ENCODE peak calls at places on chromosomes 13 and 19, in ten cellular contexts. E, S, K, M, C, V, Y, G, B and Z are unnamed samples.

GRCh38 chr13:35781661-35782060 is 305.2 kb upstream of the MAB21L1 start:
- DNase-seq in K (no peak), B (no peak), E (no peak), S (no peak), M (no peak), V (no peak), C (no peak), Y (no peak), G (no peak), Z (no peak)

GRCh38 chr19:5152013-5152763 is 183.3 kb downstream of the KDM4B start:
- DNase-seq in Y (no peak), B (no peak), K (peak), S (no peak), E (no peak), M (no peak), C (no peak), G (no peak), V (no peak), Z (no peak)

GRCh38 chr13:62879071-62879470 is 1463.4 kb upstream of the PCDH20 start:
- DNase-seq in E (peak), K (no peak), V (no peak), S (no peak), C (peak), G (peak), M (no peak), B (peak), Y (no peak), Z (no peak)

GRCh38 chr13:66950666-66951065 is 279.5 kb downstream of the PCDH9 start:
- DNase-seq in Y (no peak), M (no peak), E (no peak), G (no peak), K (no peak), C (no peak), V (no peak), S (no peak), B (no peak), Z (no peak)

GRCh38 chr13:23629566-23630272 is 59.5 kb downstream of the TNFRSF19 start:
- DNase-seq in S (no peak), G (no peak), E (no peak), K (no peak), C (no peak), B (no peak), M (no peak), V (no peak), Y (no peak), Z (no peak)

GRCh38 chr13:73168226-73168992 is 109.6 kb downstream of the KLF5 start:
- DNase-seq in Y (no peak), M (peak), E (peak), V (no peak), K (no peak), B (peak), C (peak), G (no peak), S (no peak), Z (no peak)

GRCh38 chr13:54449922-54450321 is 1421.3 kb downstream of the OLFM4 start:
- DNase-seq in C (no peak), S (no peak), V (no peak), B (no peak), G (no peak), Y (no peak), K (no peak), E (no peak), M (peak), Z (no peak)

GRCh38 chr13:110300090-110300815 is 6.7 kb downstream of the COL4A1 start:
- DNase-seq in V (no peak), Y (no peak), G (no peak), C (no peak), B (peak), E (peak), S (no peak), M (no peak), K (no peak), Z (no peak)

GRCh38 chr13:99749627-99750026 is 221.9 kb downstream of the ZIC5 start:
- DNase-seq in K (no peak), B (no peak), G (no peak), C (no peak), Y (no peak), V (no peak), M (no peak), S (no peak), E (no peak), Z (no peak)

GRCh38 chr19:39299404-39299803 is 3.2 kb downstream of the IFNL1 start:
- DNase-seq in G (no peak), S (no peak), Y (no peak), C (no peak), V (no peak), M (no peak), E (no peak), K (no peak), B (no peak), Z (no peak)

GRCh38 chr19:9808855-9809646 is 9.8 kb downstream of the FBXL12 start:
- DNase-seq in E (no peak), K (no peak), Y (no peak), M (no peak), V (no peak), G (no peak), B (no peak), C (no peak), S (no peak), Z (no peak)

GRCh38 chr19:1047696-1048147 is 7.8 kb downstream of the ABCA7 start:
- DNase-seq in E (no peak), C (no peak), V (peak), K (no peak), Y (no peak), S (no peak), M (no peak), G (no peak), B (no peak), Z (no peak)

GRCh38 chr19:1608414-1609391 is 3.4 kb upstream of the UQCR11 start:
- DNase-seq in G (no peak), M (no peak), K (no peak), C (peak), E (no peak), Y (no peak), B (no peak), V (no peak), S (no peak), Z (no peak)

GRCh38 chr19:2049741-2050348 is 1.2 kb downstream of the MKNK2 start:
- DNase-seq in Y (peak), B (peak), E (peak), M (peak), K (peak), C (peak), S (peak), G (no peak), V (peak), Z (no peak)

GRCh38 chr13:93029536-93029935 is 197.1 kb upstream of the GPC6 start:
- DNase-seq in V (no peak), S (no peak), E (no peak), K (no peak), M (peak), C (peak), Y (no peak), B (peak), G (no peak), Z (no peak)

GRCh38 chr13:32117696-32118095 is 86.1 kb downstream of the FRY start:
- DNase-seq in C (no peak), G (no peak), B (no peak), K (peak), S (no peak), Y (no peak), M (no peak), E (no peak), V (no peak), Z (no peak)

GRCh38 chr19:19538077-19538764 is at the start of gene CILP2:
- DNase-seq in V (peak), G (no peak), Y (no peak), B (no peak), C (peak), M (no peak), E (no peak), S (no peak), K (peak), Z (no peak)

GRCh38 chr13:97629601-97630272 is 195.8 kb downstream of the RAP2A start:
- DNase-seq in S (no peak), Y (no peak), V (no peak), B (no peak), E (no peak), G (no peak), M (no peak), C (no peak), K (no peak), Z (no peak)

GRCh38 chr13:22082437-22083100 is 411.7 kb downstream of the FGF9 start:
- DNase-seq in B (no peak), M (no peak), Y (no peak), E (no peak), V (no peak), S (no peak), K (no peak), G (no peak), C (no peak), Z (no peak)

GRCh38 chr13:42384265-42384664 is 112.3 kb downstream of the AKAP11 start:
- DNase-seq in C (no peak), E (no peak), B (peak), Y (no peak), S (no peak), K (no peak), V (no peak), M (peak), G (no peak), Z (no peak)

GRCh38 chr19:11530432-11530831 is 1.5 kb upstream of the ECSIT start:
- DNase-seq in M (peak), S (peak), B (peak), E (no peak), G (peak), V (peak), Y (no peak), C (peak), K (peak), Z (peak)

GRCh38 chr19:2624537-2625091 is 77.9 kb downstream of the GNG7 start:
- DNase-seq in Y (no peak), G (no peak), B (no peak), K (no peak), V (no peak), S (peak), C (peak), M (no peak), E (no peak), Z (no peak)

GRCh38 chr19:57050863-57051262 is 68.9 kb upstream of the USP29 start:
- DNase-seq in B (no peak), M (no peak), E (no peak), G (no peak), C (no peak), K (no peak), V (no peak), Y (no peak), S (no peak), Z (no peak)

GRCh38 chr19:35716735-35716984 is 1.1 kb upstream of the KMT2B start:
- DNase-seq in C (no peak), S (no peak), B (no peak), Y (no peak), M (no peak), E (no peak), V (no peak), K (no peak), G (no peak), Z (peak)

GRCh38 chr19:28532765-28533341 is 680.1 kb downstream of the UQCRFS1 start:
- DNase-seq in M (no peak), B (no peak), V (no peak), E (no peak), Y (no peak), C (no peak), S (no peak), G (no peak), K (no peak), Z (no peak)

GRCh38 chr19:28531979-28532378 is 681.0 kb downstream of the UQCRFS1 start:
- DNase-seq in K (no peak), M (no peak), S (no peak), V (no peak), E (no peak), B (no peak), Y (no peak), C (no peak), G (no peak), Z (no peak)

GRCh38 chr19:28534740-28535351 is 678.1 kb downstream of the UQCRFS1 start:
- DNase-seq in G (no peak), K (no peak), Y (no peak), E (no peak), M (no peak), C (no peak), B (no peak), S (no peak), V (no peak), Z (no peak)

GRCh38 chr19:28526042-28526441 is 686.9 kb downstream of the UQCRFS1 start:
- DNase-seq in V (no peak), M (no peak), B (no peak), Y (no peak), G (no peak), S (no peak), C (no peak), E (no peak), K (no peak), Z (no peak)

DNA sequence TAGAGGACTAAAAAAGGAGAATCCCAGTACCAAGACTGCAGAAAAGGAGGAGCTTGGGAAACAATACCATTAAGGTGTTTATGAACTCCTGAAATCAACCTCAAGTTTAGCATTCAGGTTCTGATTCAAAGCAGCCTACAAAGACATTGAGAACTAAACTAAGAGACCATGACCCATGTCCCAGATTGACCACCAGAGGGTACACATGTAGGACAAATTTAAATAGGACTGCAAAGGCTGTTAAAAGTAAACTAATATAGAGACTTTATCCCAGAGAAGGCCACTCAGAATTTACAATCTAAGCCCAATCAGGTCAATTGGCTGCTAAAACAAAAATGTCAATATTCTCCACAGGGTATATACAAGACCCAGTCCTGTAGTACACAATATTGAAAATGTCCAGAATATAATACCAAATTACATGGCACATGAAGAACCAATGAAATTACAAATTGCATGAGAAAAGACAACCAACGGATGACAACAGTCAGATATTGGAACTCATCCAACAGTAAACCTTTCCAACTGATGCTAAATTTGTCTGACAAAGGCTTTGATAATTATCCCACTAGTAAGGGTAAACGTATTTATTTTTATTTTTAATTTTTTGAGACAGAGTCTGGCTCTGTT is 682.4 kb downstream of the UQCRFS1 start:
- DNase-seq in C (no peak), G (no peak), E (no peak), K (no peak), B (no peak), V (no peak), S (no peak), Y (no peak), M (no peak), Z (no peak)
- H3K4me3 ChIP-seq in C (no peak), G (no peak), E (no peak), K (no peak), B (no peak), V (no peak), S (no peak), Y (no peak), M (no peak), Z (no peak)

GRCh38 chr13:52848455-52849190 is at the start of gene PCDH8:
- DNase-seq in M (no peak), C (peak), Y (no peak), S (no peak), B (no peak), K (no peak), V (no peak), G (no peak), E (no peak), Z (no peak)
- H3K4me3 ChIP-seq in M (no peak), C (no peak), Y (peak), S (no peak), B (no peak), K (no peak), V (no peak), G (no peak), E (no peak), Z (no peak)

GRCh38 chr13:27634231-27634630 is 12.5 kb downstream of the POLR1D start:
- DNase-seq in E (no peak), M (peak), Y (no peak), C (no peak), V (no peak), G (no peak), S (no peak), B (no peak), K (no peak), Z (no peak)

GRCh38 chr13:27634791-27635190 is 13.1 kb downstream of the POLR1D start:
- DNase-seq in B (no peak), C (no peak), K (no peak), E (no peak), G (no peak), V (no peak), M (peak), Y (no peak), S (no peak), Z (no peak)

GRCh38 chr13:27636624-27637288 is 15.1 kb downstream of the POLR1D start:
- DNase-seq in G (no peak), S (no peak), C (no peak), K (no peak), B (no peak), V (no peak), Y (no peak), E (no peak), M (no peak), Z (no peak)

GRCh38 chr13:27637289-27637626 is 15.6 kb downstream of the POLR1D start:
- DNase-seq in Y (no peak), S (no peak), E (no peak), C (no peak), B (no peak), M (no peak), K (no peak), G (no peak), V (no peak), Z (no peak)

GRCh38 chr13:27635256-27635655 is 13.6 kb downstream of the POLR1D start:
- DNase-seq in V (no peak), M (peak), Y (no peak), K (no peak), C (no peak), E (no peak), S (no peak), G (no peak), B (no peak), Z (no peak)
- H3K4me3 ChIP-seq in V (no peak), M (no peak), Y (no peak), K (no peak), C (no peak), E (no peak), S (no peak), G (no peak), B (no peak), Z (no peak)

DNA sequence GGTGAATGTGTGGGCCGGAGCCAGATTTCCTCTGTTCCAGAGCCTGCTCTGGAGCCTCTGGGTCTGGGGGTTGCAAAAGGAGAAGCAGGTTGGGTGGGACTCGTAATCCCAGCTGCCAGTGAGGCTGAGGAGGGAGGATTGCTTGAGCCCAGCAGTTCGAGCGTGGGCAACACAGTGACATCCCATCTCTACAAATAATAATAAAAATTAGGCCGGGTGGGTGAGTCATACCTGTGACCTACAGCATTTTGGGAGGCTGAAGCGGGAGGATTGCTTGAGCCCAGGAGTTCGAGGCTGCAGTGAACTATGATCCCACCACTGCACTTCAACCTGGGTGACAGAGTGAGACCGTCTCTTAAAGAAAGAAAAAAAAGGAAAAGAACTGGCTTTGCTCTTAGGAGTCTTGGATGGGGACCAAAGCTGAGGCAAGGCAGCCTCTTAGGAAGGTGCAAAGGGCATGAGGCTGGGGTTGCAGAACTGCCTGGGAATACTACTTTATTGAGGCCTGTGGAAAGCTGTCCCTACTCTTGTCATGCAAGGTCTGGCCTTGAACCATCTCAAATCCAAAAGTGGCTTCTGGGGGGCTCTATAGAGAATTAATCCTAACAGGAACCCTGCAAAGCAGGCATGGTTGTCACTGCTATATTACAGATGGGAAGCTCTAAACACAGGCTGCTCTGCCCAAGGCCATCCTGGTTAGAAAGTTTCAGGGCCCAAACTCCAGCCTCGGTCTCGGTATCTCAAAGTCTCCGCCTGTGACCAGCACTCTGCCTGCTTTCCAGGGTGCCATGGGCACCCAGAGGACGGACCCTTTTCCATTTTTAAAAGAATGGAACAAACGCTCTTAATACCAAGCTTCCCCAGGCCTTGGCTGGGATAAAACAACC is 877 bp upstream of the C19orf12 start:
- DNase-seq in E (peak), C (peak), V (peak), B (peak), Y (no peak), S (no peak), G (no peak), K (peak), M (peak), Z (no peak)
- H3K4me3 ChIP-seq in E (peak), C (peak), V (peak), B (peak), Y (peak), S (peak), G (peak), K (peak), M (peak), Z (peak)

GRCh38 chr13:26050568-26051230 is 1.1 kb downstream of the SHISA2 start:
- DNase-seq in M (peak), G (no peak), C (peak), V (no peak), S (no peak), B (peak), Y (no peak), E (peak), K (no peak), Z (no peak)

GRCh38 chr13:26048745-26049144 is 3.1 kb downstream of the SHISA2 start:
- DNase-seq in K (no peak), V (no peak), B (no peak), S (no peak), E (no peak), M (no peak), G (no peak), Y (no peak), C (no peak), Z (no peak)

GRCh38 chr13:26052136-26052736 is 420 bp upstream of the SHISA2 start:
- DNase-seq in E (no peak), V (no peak), M (no peak), B (no peak), C (no peak), S (no peak), G (no peak), K (no peak), Y (no peak), Z (no peak)

GRCh38 chr13:26053418-26053980 is 1.7 kb upstream of the SHISA2 start:
- DNase-seq in K (no peak), M (no peak), V (no peak), E (no peak), S (no peak), C (no peak), G (no peak), B (no peak), Y (no peak), Z (no peak)

DNA sequence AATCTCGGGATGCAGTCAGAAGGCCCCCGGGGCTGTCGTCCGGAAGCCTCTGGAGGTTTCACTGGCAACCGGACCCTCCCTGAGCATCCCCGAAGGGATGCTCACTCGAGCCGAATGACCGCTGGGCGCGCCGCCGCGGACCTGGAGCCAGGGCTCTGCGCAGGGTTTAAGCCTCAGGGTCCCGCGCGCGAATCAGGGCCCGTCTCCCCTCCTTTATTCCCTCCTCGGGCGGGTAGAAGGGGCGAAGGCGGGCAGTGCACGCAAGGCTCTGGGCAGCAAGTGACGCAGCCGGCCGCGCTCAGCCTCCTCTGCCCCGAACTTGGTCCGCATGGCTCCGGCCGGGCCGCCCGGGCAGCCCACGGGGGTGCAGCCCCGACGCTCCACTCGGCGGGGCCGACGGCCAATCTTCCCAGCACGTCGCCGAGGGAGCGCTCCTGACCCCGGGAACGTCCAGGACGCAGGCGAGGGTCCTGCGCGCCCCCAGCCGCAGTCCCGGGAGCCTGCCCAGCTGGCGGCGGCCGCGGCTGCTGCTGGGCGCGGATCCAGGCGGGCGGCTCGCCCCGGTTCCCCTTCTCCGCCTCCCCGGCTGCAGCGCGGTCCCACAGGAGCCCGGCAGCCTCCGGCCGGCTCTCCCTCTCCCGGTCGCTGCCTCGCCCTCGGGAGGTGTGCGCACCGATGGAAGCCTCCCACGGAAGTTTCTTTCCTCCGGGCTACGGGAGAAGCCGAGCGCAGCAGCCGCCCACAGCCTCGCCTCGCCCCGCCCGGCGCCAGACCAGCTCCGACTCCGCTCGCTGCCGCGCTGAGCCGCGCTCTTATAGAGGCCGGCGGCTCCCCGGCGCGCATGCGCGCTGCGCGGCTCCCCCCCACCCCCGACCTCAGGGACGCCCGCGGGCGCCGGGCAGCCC is at the start of gene SHISA2:
- DNase-seq in S (no peak), E (peak), C (peak), K (peak), Y (no peak), V (no peak), B (peak), G (no peak), M (peak), Z (no peak)
- H3K4me3 ChIP-seq in S (no peak), E (peak), C (peak), K (no peak), Y (peak), V (peak), B (peak), G (peak), M (no peak), Z (peak)